ENCODE peak calls at places on chromosomes 1 and 21, in four cellular contexts. One of them, this sample, is unnamed. For H3K4me1, the result is how much of the 10 kb centered on the place peaks cover.

GRCh38 chr1:228012555-228012954 is 5.8 kb downstream of the WNT3A start:
- DNase-seq in cardiac muscle cell: no peak
- DNase-seq in MM.1S: no peak
- DNase-seq in left ventricle myocardium inferior: no peak
- DNase-seq in this sample: peak

GRCh38 chr1:23403038-23403336 is 21.6 kb downstream of the TCEA3 start:
- DNase-seq in cardiac muscle cell: peak
- DNase-seq in MM.1S: no peak
- DNase-seq in left ventricle myocardium inferior: no peak
- DNase-seq in this sample: no peak

GRCh38 chr21:44866780-44867179 is 6.7 kb downstream of the PTTG1IP start:
- DNase-seq in cardiac muscle cell: peak
- DNase-seq in MM.1S: no peak
- DNase-seq in left ventricle myocardium inferior: no peak
- DNase-seq in this sample: no peak

GRCh38 chr1:220094016-220094911 is at the start of gene IARS2:
- DNase-seq in cardiac muscle cell: peak
- DNase-seq in MM.1S: peak
- DNase-seq in left ventricle myocardium inferior: peak
- DNase-seq in this sample: peak

GRCh38 chr1:244654284-244655038 is 1.5 kb downstream of the DESI2 start:
- DNase-seq in cardiac muscle cell: peak
- DNase-seq in MM.1S: no peak
- DNase-seq in left ventricle myocardium inferior: no peak
- DNase-seq in this sample: no peak

GRCh38 chr21:43782741-43783700 is 6.4 kb upstream of the RRP1 start:
- DNase-seq in cardiac muscle cell: no peak
- DNase-seq in MM.1S: peak
- DNase-seq in left ventricle myocardium inferior: no peak
- DNase-seq in this sample: no peak

GRCh38 chr1:188620236-188620635 is 1791.5 kb downstream of the PLA2G4A start:
- DNase-seq in cardiac muscle cell: no peak
- DNase-seq in MM.1S: no peak
- DNase-seq in left ventricle myocardium inferior: no peak
- DNase-seq in this sample: no peak

GRCh38 chr21:32377991-32378390 is 14.8 kb downstream of the URB1 start:
- DNase-seq in cardiac muscle cell: no peak
- DNase-seq in MM.1S: no peak
- DNase-seq in left ventricle myocardium inferior: no peak
- DNase-seq in this sample: no peak

GRCh38 chr1:108561731-108562326 is 1.9 kb downstream of the EEIG2 start:
- DNase-seq in cardiac muscle cell: peak
- DNase-seq in MM.1S: peak
- DNase-seq in left ventricle myocardium inferior: peak
- DNase-seq in this sample: no peak

GRCh38 chr1:27106561-27107323 is 48.2 kb downstream of the SLC9A1 start:
- DNase-seq in cardiac muscle cell: no peak
- DNase-seq in MM.1S: no peak
- DNase-seq in left ventricle myocardium inferior: no peak
- DNase-seq in this sample: no peak

GRCh38 chr1:66360285-66360724 is 173.6 kb upstream of the SGIP1 start:
- DNase-seq in cardiac muscle cell: no peak
- DNase-seq in MM.1S: no peak
- DNase-seq in left ventricle myocardium inferior: no peak
- DNase-seq in this sample: no peak

GRCh38 chr1:165595561-165595960 is 35.5 kb upstream of the MGST3 start:
- DNase-seq in cardiac muscle cell: peak
- DNase-seq in MM.1S: no peak
- DNase-seq in left ventricle myocardium inferior: no peak
- DNase-seq in this sample: no peak

GRCh38 chr1:35717911-35718476 is 690 bp downstream of the C1orf216 start:
- DNase-seq in cardiac muscle cell: peak
- DNase-seq in MM.1S: no peak
- DNase-seq in left ventricle myocardium inferior: peak
- DNase-seq in this sample: peak

GRCh38 chr1:58816747-58817221 is 32.9 kb upstream of the JUN start:
- DNase-seq in cardiac muscle cell: peak
- DNase-seq in MM.1S: no peak
- DNase-seq in left ventricle myocardium inferior: no peak
- DNase-seq in this sample: no peak

GRCh38 chr1:181499825-181500224 is 16.5 kb downstream of the CACNA1E start:
- DNase-seq in cardiac muscle cell: no peak
- DNase-seq in MM.1S: no peak
- DNase-seq in left ventricle myocardium inferior: no peak
- DNase-seq in this sample: no peak

GRCh38 chr21:41016472-41016871 is 151.5 kb upstream of the BACE2 start:
- DNase-seq in cardiac muscle cell: no peak
- DNase-seq in MM.1S: no peak
- DNase-seq in left ventricle myocardium inferior: no peak
- DNase-seq in this sample: no peak

GRCh38 chr1:15577691-15578090 is 7.2 kb downstream of the AGMAT start:
- DNase-seq in cardiac muscle cell: no peak
- DNase-seq in MM.1S: no peak
- DNase-seq in left ventricle myocardium inferior: no peak
- DNase-seq in this sample: no peak

GRCh38 chr1:247387096-247387495 is 28.9 kb upstream of the NLRP3 start:
- DNase-seq in cardiac muscle cell: no peak
- DNase-seq in MM.1S: no peak
- DNase-seq in left ventricle myocardium inferior: no peak
- DNase-seq in this sample: no peak

GRCh38 chr1:94608142-94608851 is 66.7 kb upstream of the F3 start:
- DNase-seq in cardiac muscle cell: no peak
- DNase-seq in MM.1S: no peak
- DNase-seq in left ventricle myocardium inferior: no peak
- DNase-seq in this sample: no peak

GRCh38 chr21:36883532-36884486 is 82.7 kb downstream of the HLCS start:
- DNase-seq in cardiac muscle cell: no peak
- DNase-seq in MM.1S: no peak
- DNase-seq in left ventricle myocardium inferior: no peak
- DNase-seq in this sample: no peak

GRCh38 chr1:151816548-151816947 is 11.3 kb upstream of the LINGO4 start:
- DNase-seq in cardiac muscle cell: no peak
- DNase-seq in MM.1S: no peak
- DNase-seq in left ventricle myocardium inferior: no peak
- DNase-seq in this sample: no peak

GRCh38 chr1:207847116-207847515 is 63.8 kb downstream of the CD34 start:
- DNase-seq in cardiac muscle cell: peak
- DNase-seq in MM.1S: no peak
- DNase-seq in left ventricle myocardium inferior: no peak
- DNase-seq in this sample: no peak

GRCh38 chr1:93324486-93325464 is 20.9 kb upstream of the DR1 start:
- DNase-seq in cardiac muscle cell: peak
- DNase-seq in MM.1S: no peak
- DNase-seq in left ventricle myocardium inferior: no peak
- DNase-seq in this sample: no peak

GRCh38 chr21:43814215-43815106 is 25.1 kb downstream of the RRP1 start:
- DNase-seq in cardiac muscle cell: peak
- DNase-seq in MM.1S: no peak
- DNase-seq in left ventricle myocardium inferior: no peak
- DNase-seq in this sample: no peak

GRCh38 chr1:93222987-93223675 is 42.6 kb downstream of the CCDC18 start:
- DNase-seq in cardiac muscle cell: no peak
- DNase-seq in MM.1S: no peak
- DNase-seq in left ventricle myocardium inferior: no peak
- DNase-seq in this sample: no peak

GRCh38 chr1:159581422-159581821 is 6.2 kb upstream of the APCS start:
- DNase-seq in cardiac muscle cell: no peak
- DNase-seq in MM.1S: no peak
- DNase-seq in left ventricle myocardium inferior: no peak
- DNase-seq in this sample: no peak

GRCh38 chr1:9293512-9294439 is 1.1 kb downstream of the SPSB1 start:
- DNase-seq in cardiac muscle cell: peak
- DNase-seq in MM.1S: peak
- DNase-seq in left ventricle myocardium inferior: peak
- DNase-seq in this sample: no peak

GRCh38 chr1:77316966-77317365 is 35.1 kb downstream of the AK5 start:
- DNase-seq in cardiac muscle cell: no peak
- DNase-seq in MM.1S: no peak
- DNase-seq in left ventricle myocardium inferior: no peak
- DNase-seq in this sample: no peak

GRCh38 chr1:231943084-231943483 is 316.5 kb downstream of the DISC1 start:
- DNase-seq in cardiac muscle cell: no peak
- DNase-seq in MM.1S: no peak
- DNase-seq in left ventricle myocardium inferior: no peak
- DNase-seq in this sample: no peak

DNA sequence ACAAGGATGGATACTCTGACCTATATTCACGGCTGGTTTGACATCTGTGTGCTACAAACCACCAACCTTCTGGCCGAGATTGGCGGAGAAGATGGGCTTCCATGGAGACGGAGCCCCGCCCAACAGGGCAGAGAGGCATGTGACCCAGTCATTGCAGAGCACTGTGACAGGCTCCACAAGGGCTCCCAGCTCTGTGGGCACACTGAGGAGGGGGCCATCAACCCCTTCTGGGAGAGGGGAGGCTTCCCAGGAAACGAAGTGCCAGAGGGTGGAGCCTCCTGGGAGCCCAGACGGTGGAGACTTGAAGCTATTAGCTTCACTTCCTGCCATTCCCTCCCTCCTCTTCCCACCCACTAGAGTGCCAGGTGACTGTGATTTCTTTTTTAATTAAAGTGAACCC is 71.6 kb upstream of the IFFO2 start:
- DNase-seq in cardiac muscle cell: no peak
- DNase-seq in MM.1S: no peak
- DNase-seq in left ventricle myocardium inferior: no peak
- DNase-seq in this sample: no peak
- H3K4me3 ChIP-seq in cardiac muscle cell: no peak
- H3K4me3 ChIP-seq in MM.1S: no peak
- H3K4me3 ChIP-seq in left ventricle myocardium inferior: no peak
- H3K4me3 ChIP-seq in this sample: no peak

DNA sequence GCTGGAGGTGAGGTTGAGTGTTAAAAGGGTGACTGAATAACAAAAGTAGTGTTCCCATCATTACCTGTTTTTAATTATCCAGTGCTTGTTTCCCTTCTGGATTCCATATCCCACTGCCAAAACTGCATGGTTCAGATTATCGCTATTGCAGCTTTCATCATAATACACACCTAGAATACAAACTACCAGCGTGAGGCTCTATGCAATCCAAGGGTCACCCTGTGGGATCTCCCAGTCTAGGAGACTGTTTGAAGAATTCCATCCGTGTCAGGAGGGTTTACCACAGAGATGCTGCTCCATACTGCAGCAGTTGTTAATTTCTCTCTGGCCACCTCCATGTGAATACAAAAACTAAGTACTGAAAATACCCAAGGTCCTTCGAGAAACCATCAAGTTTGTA is 9.0 kb downstream of the CTSK start:
- DNase-seq in cardiac muscle cell: no peak
- DNase-seq in MM.1S: no peak
- DNase-seq in left ventricle myocardium inferior: no peak
- DNase-seq in this sample: no peak
- H3K4me1 ChIP-seq in cardiac muscle cell: under half
- H3K4me1 ChIP-seq in MM.1S: under half
- H3K4me1 ChIP-seq in left ventricle myocardium inferior: under half
- H3K4me1 ChIP-seq in this sample: under half

GRCh38 chr1:34167091-34167788 is 2.2 kb upstream of the CSMD2 start:
- DNase-seq in cardiac muscle cell: no peak
- DNase-seq in MM.1S: no peak
- DNase-seq in left ventricle myocardium inferior: no peak
- DNase-seq in this sample: no peak
- H3K4me3 ChIP-seq in cardiac muscle cell: no peak
- H3K4me3 ChIP-seq in MM.1S: no peak
- H3K4me3 ChIP-seq in left ventricle myocardium inferior: no peak
- H3K4me3 ChIP-seq in this sample: no peak

DNA sequence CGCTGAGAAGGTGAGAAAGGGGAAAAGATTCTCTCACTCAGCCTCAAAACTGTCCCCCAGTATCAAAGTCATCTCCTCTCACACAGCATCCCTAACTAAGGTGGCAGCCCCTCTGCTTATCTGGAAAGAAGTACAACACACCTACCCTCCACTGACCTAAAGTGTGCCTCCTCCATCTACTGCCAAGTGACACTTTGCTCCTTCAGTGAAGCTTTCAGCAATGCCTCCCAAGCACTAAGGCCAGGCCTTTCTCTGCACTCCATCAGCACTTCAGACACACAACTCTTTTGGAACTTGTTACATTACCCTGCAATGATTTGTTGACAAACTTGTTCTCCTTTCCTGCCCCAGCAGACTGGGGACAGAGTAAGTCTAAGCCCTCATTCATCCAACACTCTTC is 1.4 kb downstream of the SH3BP5L start:
- DNase-seq in cardiac muscle cell: no peak
- DNase-seq in MM.1S: no peak
- DNase-seq in left ventricle myocardium inferior: no peak
- DNase-seq in this sample: peak
- H3K4me1 ChIP-seq in cardiac muscle cell: under half
- H3K4me1 ChIP-seq in MM.1S: half or more
- H3K4me1 ChIP-seq in left ventricle myocardium inferior: half or more
- H3K4me1 ChIP-seq in this sample: under half

DNA sequence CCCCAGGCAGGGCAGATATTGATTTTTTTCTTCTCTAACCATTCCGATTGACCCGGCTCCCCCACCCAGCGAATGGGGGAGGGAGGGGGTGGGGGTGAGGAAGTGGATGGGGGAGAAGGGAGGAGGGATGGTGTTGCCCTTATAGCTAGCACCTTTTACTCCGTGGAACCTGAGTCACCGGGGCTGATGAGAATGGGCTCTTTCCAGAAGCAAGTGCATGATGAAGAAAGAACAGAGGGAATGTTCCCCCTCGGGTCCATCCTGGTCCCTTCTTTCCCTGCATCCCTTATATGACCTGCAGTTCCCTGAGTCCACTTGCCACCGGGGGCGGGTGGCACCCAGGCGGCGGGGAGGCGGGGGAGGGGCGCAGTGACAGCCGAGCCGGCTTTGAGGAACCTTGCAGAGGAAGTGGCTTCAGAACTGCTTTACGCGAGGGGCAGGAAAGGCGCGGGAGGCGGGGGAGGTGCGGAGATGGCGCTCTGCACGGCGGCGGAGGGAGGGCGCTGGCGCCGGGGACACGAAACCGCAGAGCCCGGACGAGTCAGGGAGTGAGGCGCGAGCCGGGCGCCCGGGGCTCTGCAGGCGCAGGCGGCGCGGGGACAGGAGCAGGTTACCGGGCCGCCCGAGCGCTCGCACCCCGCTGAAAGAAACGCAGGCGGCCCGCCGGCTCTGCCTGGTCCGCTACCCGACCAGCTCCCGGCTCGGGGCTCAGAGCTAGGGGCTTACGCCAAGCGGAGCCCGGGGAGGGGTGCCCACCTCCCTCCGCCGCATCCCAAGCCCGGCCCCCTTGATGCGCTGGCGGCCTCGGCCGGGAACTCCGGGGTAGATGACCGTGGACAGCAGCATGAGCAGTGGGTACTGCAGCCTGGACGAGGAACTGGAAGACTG is 49.7 kb downstream of the RASSF5 start:
- DNase-seq in cardiac muscle cell: peak
- DNase-seq in MM.1S: peak
- DNase-seq in left ventricle myocardium inferior: peak
- DNase-seq in this sample: peak
- H3K4me3 ChIP-seq in cardiac muscle cell: peak
- H3K4me3 ChIP-seq in MM.1S: peak
- H3K4me3 ChIP-seq in left ventricle myocardium inferior: peak
- H3K4me3 ChIP-seq in this sample: peak

GRCh38 chr1:162171078-162171477 is 101.6 kb downstream of the NOS1AP start:
- DNase-seq in cardiac muscle cell: no peak
- DNase-seq in MM.1S: no peak
- DNase-seq in left ventricle myocardium inferior: no peak
- DNase-seq in this sample: no peak
- H3K4me1 ChIP-seq in cardiac muscle cell: under half
- H3K4me1 ChIP-seq in MM.1S: under half
- H3K4me1 ChIP-seq in left ventricle myocardium inferior: under half
- H3K4me1 ChIP-seq in this sample: under half